ENCODE peak calls at places on chromosomes 4 and X, in six cellular contexts. One of them, this sample, is unnamed.

GRCh38 chr4:62544428-62544827 is 1344.3 kb downstream of the ADGRL3 start:
- DNase-seq in IMR-90: no peak
- DNase-seq in aorta: no peak
- DNase-seq in CD8-positive, alpha-beta memory T cell: no peak
- DNase-seq in tibial nerve: no peak
- DNase-seq in epithelial cell of prostate: no peak
- DNase-seq in this sample: no peak

GRCh38 chrX:148290937-148291336 is 209.5 kb upstream of the AFF2 start:
- DNase-seq in CD8-positive, alpha-beta memory T cell: no peak
- DNase-seq in aorta: no peak
- DNase-seq in epithelial cell of prostate: no peak
- DNase-seq in tibial nerve: no peak
- DNase-seq in IMR-90: no peak
- DNase-seq in this sample: no peak

GRCh38 chrX:11329016-11329415 is 35.8 kb downstream of the AMELX start:
- DNase-seq in tibial nerve: no peak
- DNase-seq in epithelial cell of prostate: no peak
- DNase-seq in IMR-90: peak
- DNase-seq in CD8-positive, alpha-beta memory T cell: no peak
- DNase-seq in aorta: no peak
- DNase-seq in this sample: no peak

GRCh38 chr4:26525751-26526150 is 35.5 kb upstream of the CCKAR start:
- DNase-seq in tibial nerve: no peak
- DNase-seq in aorta: no peak
- DNase-seq in IMR-90: peak
- DNase-seq in CD8-positive, alpha-beta memory T cell: no peak
- DNase-seq in epithelial cell of prostate: no peak
- DNase-seq in this sample: no peak

GRCh38 chrX:151982217-151982616 is 7.7 kb upstream of the GABRE start:
- DNase-seq in tibial nerve: no peak
- DNase-seq in CD8-positive, alpha-beta memory T cell: no peak
- DNase-seq in IMR-90: peak
- DNase-seq in aorta: no peak
- DNase-seq in epithelial cell of prostate: no peak
- DNase-seq in this sample: no peak

GRCh38 chr4:16157609-16158503 is 68.4 kb downstream of the TAPT1 start:
- DNase-seq in CD8-positive, alpha-beta memory T cell: no peak
- DNase-seq in epithelial cell of prostate: no peak
- DNase-seq in aorta: no peak
- DNase-seq in tibial nerve: no peak
- DNase-seq in IMR-90: no peak
- DNase-seq in this sample: peak

GRCh38 chr4:27066591-27066990 is 205.9 kb downstream of the STIM2 start:
- DNase-seq in IMR-90: no peak
- DNase-seq in CD8-positive, alpha-beta memory T cell: no peak
- DNase-seq in tibial nerve: peak
- DNase-seq in epithelial cell of prostate: no peak
- DNase-seq in aorta: peak
- DNase-seq in this sample: no peak

GRCh38 chrX:153880440-153880815 is 5.5 kb downstream of the L1CAM start:
- DNase-seq in CD8-positive, alpha-beta memory T cell: no peak
- DNase-seq in epithelial cell of prostate: no peak
- DNase-seq in tibial nerve: no peak
- DNase-seq in aorta: no peak
- DNase-seq in IMR-90: no peak
- DNase-seq in this sample: no peak

GRCh38 chr4:80471701-80472100 is 136.2 kb downstream of the CFAP299 start:
- DNase-seq in CD8-positive, alpha-beta memory T cell: no peak
- DNase-seq in epithelial cell of prostate: no peak
- DNase-seq in tibial nerve: no peak
- DNase-seq in aorta: no peak
- DNase-seq in IMR-90: peak
- DNase-seq in this sample: peak

GRCh38 chr4:94342713-94343112 is at the start of gene HPGDS:
- DNase-seq in CD8-positive, alpha-beta memory T cell: no peak
- DNase-seq in aorta: no peak
- DNase-seq in tibial nerve: peak
- DNase-seq in epithelial cell of prostate: no peak
- DNase-seq in IMR-90: no peak
- DNase-seq in this sample: no peak

GRCh38 chr4:113975578-113975977 is 3.9 kb downstream of the ARSJ start:
- DNase-seq in epithelial cell of prostate: no peak
- DNase-seq in aorta: no peak
- DNase-seq in tibial nerve: no peak
- DNase-seq in CD8-positive, alpha-beta memory T cell: no peak
- DNase-seq in IMR-90: no peak
- DNase-seq in this sample: no peak

GRCh38 chr4:19615086-19615689 is 636.5 kb upstream of the SLIT2 start:
- DNase-seq in CD8-positive, alpha-beta memory T cell: no peak
- DNase-seq in aorta: no peak
- DNase-seq in IMR-90: no peak
- DNase-seq in tibial nerve: no peak
- DNase-seq in epithelial cell of prostate: no peak
- DNase-seq in this sample: no peak

GRCh38 chr4:76993787-76994641 is 44.5 kb downstream of the SEPTIN11 start:
- DNase-seq in CD8-positive, alpha-beta memory T cell: peak
- DNase-seq in aorta: no peak
- DNase-seq in tibial nerve: no peak
- DNase-seq in IMR-90: no peak
- DNase-seq in epithelial cell of prostate: no peak
- DNase-seq in this sample: no peak

GRCh38 chr4:44287505-44287904 is 161.1 kb downstream of the KCTD8 start:
- DNase-seq in epithelial cell of prostate: no peak
- DNase-seq in tibial nerve: no peak
- DNase-seq in aorta: no peak
- DNase-seq in CD8-positive, alpha-beta memory T cell: no peak
- DNase-seq in IMR-90: no peak
- DNase-seq in this sample: no peak

GRCh38 chrX:150049647-150050046 is 111.4 kb upstream of the EOLA2 start:
- DNase-seq in aorta: no peak
- DNase-seq in tibial nerve: no peak
- DNase-seq in CD8-positive, alpha-beta memory T cell: no peak
- DNase-seq in epithelial cell of prostate: no peak
- DNase-seq in IMR-90: peak
- DNase-seq in this sample: no peak

GRCh38 chr4:152660526-152660925 is 19.3 kb downstream of the TMEM154 start:
- DNase-seq in tibial nerve: no peak
- DNase-seq in epithelial cell of prostate: no peak
- DNase-seq in IMR-90: no peak
- DNase-seq in CD8-positive, alpha-beta memory T cell: no peak
- DNase-seq in aorta: no peak
- DNase-seq in this sample: no peak

GRCh38 chr4:89077806-89078205 is 20.8 kb upstream of the FAM13A start:
- DNase-seq in aorta: no peak
- DNase-seq in epithelial cell of prostate: no peak
- DNase-seq in IMR-90: no peak
- DNase-seq in tibial nerve: no peak
- DNase-seq in CD8-positive, alpha-beta memory T cell: no peak
- DNase-seq in this sample: no peak

GRCh38 chr4:7326306-7326692 is 108.4 kb downstream of the PSAPL1 start:
- DNase-seq in CD8-positive, alpha-beta memory T cell: no peak
- DNase-seq in epithelial cell of prostate: no peak
- DNase-seq in IMR-90: no peak
- DNase-seq in tibial nerve: no peak
- DNase-seq in aorta: peak
- DNase-seq in this sample: no peak

GRCh38 chr4:33262809-33263208 is 2542.6 kb downstream of the PCDH7 start:
- DNase-seq in tibial nerve: no peak
- DNase-seq in aorta: no peak
- DNase-seq in CD8-positive, alpha-beta memory T cell: no peak
- DNase-seq in epithelial cell of prostate: no peak
- DNase-seq in IMR-90: no peak
- DNase-seq in this sample: no peak
- H3K27ac ChIP-seq in tibial nerve: no peak
- H3K27ac ChIP-seq in aorta: no peak
- H3K27ac ChIP-seq in CD8-positive, alpha-beta memory T cell: no peak
- H3K27ac ChIP-seq in epithelial cell of prostate: no peak
- H3K27ac ChIP-seq in IMR-90: no peak
- H3K27ac ChIP-seq in this sample: no peak

GRCh38 chr4:38049545-38050170 is 89.5 kb downstream of the PTTG2 start:
- DNase-seq in aorta: no peak
- DNase-seq in CD8-positive, alpha-beta memory T cell: no peak
- DNase-seq in tibial nerve: no peak
- DNase-seq in epithelial cell of prostate: peak
- DNase-seq in IMR-90: no peak
- DNase-seq in this sample: no peak
- H3K27ac ChIP-seq in aorta: no peak
- H3K27ac ChIP-seq in CD8-positive, alpha-beta memory T cell: no peak
- H3K27ac ChIP-seq in tibial nerve: no peak
- H3K27ac ChIP-seq in epithelial cell of prostate: peak
- H3K27ac ChIP-seq in IMR-90: no peak
- H3K27ac ChIP-seq in this sample: no peak

GRCh38 chr4:151428346-151428745 is 19.4 kb downstream of the FHIP1A start:
- DNase-seq in IMR-90: no peak
- DNase-seq in aorta: no peak
- DNase-seq in CD8-positive, alpha-beta memory T cell: no peak
- DNase-seq in epithelial cell of prostate: no peak
- DNase-seq in tibial nerve: no peak
- DNase-seq in this sample: no peak
- H3K27ac ChIP-seq in IMR-90: no peak
- H3K27ac ChIP-seq in aorta: no peak
- H3K27ac ChIP-seq in CD8-positive, alpha-beta memory T cell: no peak
- H3K27ac ChIP-seq in epithelial cell of prostate: peak
- H3K27ac ChIP-seq in tibial nerve: no peak
- H3K27ac ChIP-seq in this sample: no peak

DNA sequence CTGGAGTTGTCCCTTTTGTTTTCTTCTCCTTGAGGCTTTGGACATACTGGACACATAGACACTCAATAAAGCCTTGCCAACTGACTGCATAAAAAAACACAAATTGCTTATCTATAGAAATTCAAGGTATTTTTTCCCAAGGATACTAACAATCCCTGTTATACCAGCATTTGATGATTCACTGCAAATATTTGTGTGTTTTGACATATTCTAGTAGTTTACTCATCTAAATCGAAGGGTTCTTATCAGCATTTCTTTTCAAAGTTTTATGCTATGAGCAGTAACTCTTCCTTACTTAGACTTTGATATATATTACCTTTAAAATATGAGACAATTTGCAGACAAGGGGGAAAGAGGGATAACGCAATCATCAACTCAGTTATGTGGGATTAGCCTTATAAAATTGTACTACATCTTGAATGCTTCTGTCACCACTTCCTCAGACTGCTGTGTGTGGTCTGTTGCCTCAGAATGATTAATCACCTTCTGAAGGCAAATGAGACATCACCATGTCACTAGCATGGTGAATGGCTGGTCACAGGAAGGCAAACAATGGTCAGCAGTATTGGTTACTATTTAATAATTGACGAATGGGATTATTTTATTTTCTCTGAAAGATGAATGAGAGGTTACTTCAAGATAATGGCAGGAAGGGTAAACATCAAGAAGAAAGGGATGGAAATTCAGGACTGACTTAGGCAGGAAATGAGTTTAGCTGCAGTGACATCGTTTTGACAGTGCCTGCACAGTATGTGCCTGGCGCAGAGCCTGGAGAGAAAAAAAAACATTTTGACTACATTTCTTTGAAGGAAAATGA is 544.3 kb upstream of the CNKSR2 start:
- DNase-seq in tibial nerve: no peak
- DNase-seq in IMR-90: no peak
- DNase-seq in epithelial cell of prostate: no peak
- DNase-seq in CD8-positive, alpha-beta memory T cell: no peak
- DNase-seq in aorta: no peak
- DNase-seq in this sample: no peak
- H3K27ac ChIP-seq in tibial nerve: no peak
- H3K27ac ChIP-seq in IMR-90: no peak
- H3K27ac ChIP-seq in epithelial cell of prostate: peak
- H3K27ac ChIP-seq in CD8-positive, alpha-beta memory T cell: no peak
- H3K27ac ChIP-seq in aorta: no peak
- H3K27ac ChIP-seq in this sample: no peak

GRCh38 chr4:176925962-176926361 is 133.2 kb upstream of the VEGFC start:
- DNase-seq in CD8-positive, alpha-beta memory T cell: no peak
- DNase-seq in tibial nerve: no peak
- DNase-seq in epithelial cell of prostate: no peak
- DNase-seq in aorta: no peak
- DNase-seq in IMR-90: no peak
- DNase-seq in this sample: peak
- H3K27ac ChIP-seq in CD8-positive, alpha-beta memory T cell: no peak
- H3K27ac ChIP-seq in tibial nerve: no peak
- H3K27ac ChIP-seq in epithelial cell of prostate: no peak
- H3K27ac ChIP-seq in aorta: no peak
- H3K27ac ChIP-seq in IMR-90: no peak
- H3K27ac ChIP-seq in this sample: no peak

GRCh38 chr4:87055340-87055739 is 120.5 kb downstream of the AFF1 start:
- DNase-seq in aorta: no peak
- DNase-seq in epithelial cell of prostate: no peak
- DNase-seq in IMR-90: no peak
- DNase-seq in CD8-positive, alpha-beta memory T cell: no peak
- DNase-seq in tibial nerve: no peak
- DNase-seq in this sample: no peak
- H3K27ac ChIP-seq in aorta: peak
- H3K27ac ChIP-seq in epithelial cell of prostate: no peak
- H3K27ac ChIP-seq in IMR-90: no peak
- H3K27ac ChIP-seq in CD8-positive, alpha-beta memory T cell: no peak
- H3K27ac ChIP-seq in tibial nerve: peak
- H3K27ac ChIP-seq in this sample: no peak

GRCh38 chr4:73741140-73741749 is 876 bp downstream of the CXCL8 start:
- DNase-seq in epithelial cell of prostate: no peak
- DNase-seq in aorta: no peak
- DNase-seq in CD8-positive, alpha-beta memory T cell: no peak
- DNase-seq in tibial nerve: no peak
- DNase-seq in IMR-90: peak
- DNase-seq in this sample: no peak
- H3K27ac ChIP-seq in epithelial cell of prostate: peak
- H3K27ac ChIP-seq in aorta: no peak
- H3K27ac ChIP-seq in CD8-positive, alpha-beta memory T cell: no peak
- H3K27ac ChIP-seq in tibial nerve: no peak
- H3K27ac ChIP-seq in IMR-90: no peak
- H3K27ac ChIP-seq in this sample: no peak

GRCh38 chrX:39777623-39778025 is 320.1 kb downstream of the BCOR start:
- DNase-seq in aorta: no peak
- DNase-seq in CD8-positive, alpha-beta memory T cell: no peak
- DNase-seq in epithelial cell of prostate: no peak
- DNase-seq in IMR-90: no peak
- DNase-seq in tibial nerve: no peak
- DNase-seq in this sample: no peak
- H3K27ac ChIP-seq in aorta: no peak
- H3K27ac ChIP-seq in CD8-positive, alpha-beta memory T cell: no peak
- H3K27ac ChIP-seq in epithelial cell of prostate: no peak
- H3K27ac ChIP-seq in IMR-90: no peak
- H3K27ac ChIP-seq in tibial nerve: no peak
- H3K27ac ChIP-seq in this sample: no peak

DNA sequence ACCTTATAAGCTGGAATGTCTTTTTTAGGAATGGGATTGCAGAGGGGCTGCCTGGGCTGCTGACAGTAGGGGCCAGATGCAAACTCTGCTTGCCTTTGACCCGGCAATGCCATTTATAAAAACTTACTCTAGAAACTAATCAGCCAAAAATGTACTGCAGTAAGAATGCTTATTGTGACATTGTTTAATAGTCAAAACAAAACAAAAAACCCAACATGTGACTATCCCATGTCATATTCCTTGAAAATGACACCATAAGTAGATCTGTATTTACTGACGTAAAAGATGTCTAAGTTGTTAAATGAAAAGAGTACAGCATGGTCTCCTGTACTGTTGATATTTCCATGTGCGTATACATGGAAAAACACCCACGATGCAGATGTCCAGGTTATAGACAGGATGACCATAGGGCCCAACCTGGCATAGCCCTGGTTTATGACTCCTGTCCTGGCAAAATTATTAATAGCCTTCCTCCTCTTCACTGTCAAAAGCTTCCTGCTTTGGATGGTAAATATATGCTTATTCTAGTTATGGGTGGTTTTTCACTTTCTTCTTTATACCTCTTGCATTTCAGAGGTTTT is 138.9 kb downstream of the PTTG2 start:
- DNase-seq in aorta: no peak
- DNase-seq in epithelial cell of prostate: no peak
- DNase-seq in CD8-positive, alpha-beta memory T cell: no peak
- DNase-seq in tibial nerve: no peak
- DNase-seq in IMR-90: no peak
- DNase-seq in this sample: no peak
- H3K27ac ChIP-seq in aorta: no peak
- H3K27ac ChIP-seq in epithelial cell of prostate: peak
- H3K27ac ChIP-seq in CD8-positive, alpha-beta memory T cell: no peak
- H3K27ac ChIP-seq in tibial nerve: no peak
- H3K27ac ChIP-seq in IMR-90: no peak
- H3K27ac ChIP-seq in this sample: no peak